ENCODE peak calls at places on chromosome X, in six cellular contexts. One of them, this sample, is unnamed.

GRCh38 chrX:65689377-65689776 is 21.9 kb downstream of the MSN start:
- DNase-seq in effector memory CD8-positive, alpha-beta T cell: no peak
- DNase-seq in activated naive CD8-positive, alpha-beta T cell treated with anti-CD3 and anti-CD28 coated beads, Interleukin-2, amount 50 U/mL, for 24 hours: no peak
- DNase-seq in NCI-H2029: no peak
- DNase-seq in NCI-H460: no peak
- DNase-seq in naive thymus-derived CD4-positive, alpha-beta T cell: no peak
- DNase-seq in this sample: no peak

GRCh38 chrX:55342533-55343501 is 78.1 kb upstream of the PAGE3 start:
- DNase-seq in effector memory CD8-positive, alpha-beta T cell: peak; percentile 20
- DNase-seq in naive thymus-derived CD4-positive, alpha-beta T cell: peak; percentile 54
- DNase-seq in activated naive CD8-positive, alpha-beta T cell treated with anti-CD3 and anti-CD28 coated beads, Interleukin-2, amount 50 U/mL, for 24 hours: peak; percentile 22
- DNase-seq in NCI-H460: peak; percentile 25
- DNase-seq in NCI-H2029: no peak
- DNase-seq in this sample: no peak

GRCh38 chrX:40933132-40934078 is 151.8 kb upstream of the USP9X start:
- DNase-seq in activated naive CD8-positive, alpha-beta T cell treated with anti-CD3 and anti-CD28 coated beads, Interleukin-2, amount 50 U/mL, for 24 hours: peak; percentile 16
- DNase-seq in NCI-H460: no peak
- DNase-seq in NCI-H2029: no peak
- DNase-seq in naive thymus-derived CD4-positive, alpha-beta T cell: peak; percentile 27
- DNase-seq in effector memory CD8-positive, alpha-beta T cell: no peak
- DNase-seq in this sample: peak; percentile 39

GRCh38 chrX:45517090-45517973 is 316.7 kb upstream of the DIPK2B start:
- DNase-seq in activated naive CD8-positive, alpha-beta T cell treated with anti-CD3 and anti-CD28 coated beads, Interleukin-2, amount 50 U/mL, for 24 hours: no peak
- DNase-seq in NCI-H460: no peak
- DNase-seq in naive thymus-derived CD4-positive, alpha-beta T cell: no peak
- DNase-seq in NCI-H2029: no peak
- DNase-seq in effector memory CD8-positive, alpha-beta T cell: no peak
- DNase-seq in this sample: no peak

GRCh38 chrX:126900937-126901336 is 81.4 kb downstream of the PRR32 start:
- DNase-seq in naive thymus-derived CD4-positive, alpha-beta T cell: no peak
- DNase-seq in activated naive CD8-positive, alpha-beta T cell treated with anti-CD3 and anti-CD28 coated beads, Interleukin-2, amount 50 U/mL, for 24 hours: no peak
- DNase-seq in effector memory CD8-positive, alpha-beta T cell: no peak
- DNase-seq in NCI-H460: no peak
- DNase-seq in NCI-H2029: peak; percentile 3
- DNase-seq in this sample: no peak

GRCh38 chrX:119729408-119730201 is 28.8 kb upstream of the SOWAHD start:
- DNase-seq in activated naive CD8-positive, alpha-beta T cell treated with anti-CD3 and anti-CD28 coated beads, Interleukin-2, amount 50 U/mL, for 24 hours: peak; percentile 57
- DNase-seq in effector memory CD8-positive, alpha-beta T cell: peak; percentile 70
- DNase-seq in NCI-H2029: peak; percentile 17
- DNase-seq in NCI-H460: peak; percentile 64
- DNase-seq in naive thymus-derived CD4-positive, alpha-beta T cell: peak; percentile 76
- DNase-seq in this sample: no peak

GRCh38 chrX:1433646-1434357 is 18.9 kb downstream of the ASMTL start:
- DNase-seq in naive thymus-derived CD4-positive, alpha-beta T cell: no peak
- DNase-seq in NCI-H460: no peak
- DNase-seq in NCI-H2029: no peak
- DNase-seq in effector memory CD8-positive, alpha-beta T cell: no peak
- DNase-seq in activated naive CD8-positive, alpha-beta T cell treated with anti-CD3 and anti-CD28 coated beads, Interleukin-2, amount 50 U/mL, for 24 hours: no peak
- DNase-seq in this sample: no peak

GRCh38 chrX:16807976-16808542 is 21.8 kb downstream of the TXLNG start:
- DNase-seq in naive thymus-derived CD4-positive, alpha-beta T cell: no peak
- DNase-seq in NCI-H2029: peak; percentile 16
- DNase-seq in effector memory CD8-positive, alpha-beta T cell: no peak
- DNase-seq in activated naive CD8-positive, alpha-beta T cell treated with anti-CD3 and anti-CD28 coated beads, Interleukin-2, amount 50 U/mL, for 24 hours: no peak
- DNase-seq in NCI-H460: peak; percentile 52
- DNase-seq in this sample: no peak

GRCh38 chrX:123830309-123830708 is 29.5 kb upstream of the XIAP start:
- DNase-seq in NCI-H460: no peak
- DNase-seq in effector memory CD8-positive, alpha-beta T cell: no peak
- DNase-seq in NCI-H2029: peak; percentile 31
- DNase-seq in naive thymus-derived CD4-positive, alpha-beta T cell: no peak
- DNase-seq in activated naive CD8-positive, alpha-beta T cell treated with anti-CD3 and anti-CD28 coated beads, Interleukin-2, amount 50 U/mL, for 24 hours: peak; percentile 9
- DNase-seq in this sample: no peak

GRCh38 chrX:45479835-45480422 is 279.3 kb upstream of the DIPK2B start:
- DNase-seq in NCI-H460: peak; percentile 89
- DNase-seq in naive thymus-derived CD4-positive, alpha-beta T cell: no peak
- DNase-seq in effector memory CD8-positive, alpha-beta T cell: no peak
- DNase-seq in NCI-H2029: no peak
- DNase-seq in activated naive CD8-positive, alpha-beta T cell treated with anti-CD3 and anti-CD28 coated beads, Interleukin-2, amount 50 U/mL, for 24 hours: no peak
- DNase-seq in this sample: peak; percentile 41

GRCh38 chrX:16212436-16212835 is 45.2 kb downstream of the MAGEB17 start:
- DNase-seq in effector memory CD8-positive, alpha-beta T cell: no peak
- DNase-seq in naive thymus-derived CD4-positive, alpha-beta T cell: no peak
- DNase-seq in NCI-H2029: no peak
- DNase-seq in activated naive CD8-positive, alpha-beta T cell treated with anti-CD3 and anti-CD28 coated beads, Interleukin-2, amount 50 U/mL, for 24 hours: no peak
- DNase-seq in NCI-H460: no peak
- DNase-seq in this sample: no peak

GRCh38 chrX:14528629-14529287 is 578 bp upstream of the GLRA2 start:
- DNase-seq in effector memory CD8-positive, alpha-beta T cell: peak; percentile 26
- DNase-seq in NCI-H460: peak; percentile 30
- DNase-seq in activated naive CD8-positive, alpha-beta T cell treated with anti-CD3 and anti-CD28 coated beads, Interleukin-2, amount 50 U/mL, for 24 hours: peak; percentile 60
- DNase-seq in naive thymus-derived CD4-positive, alpha-beta T cell: peak; percentile 10
- DNase-seq in NCI-H2029: no peak
- DNase-seq in this sample: peak; percentile 4

GRCh38 chrX:155888139-155888538 is 7.0 kb downstream of the VAMP7 start:
- DNase-seq in NCI-H2029: no peak
- DNase-seq in effector memory CD8-positive, alpha-beta T cell: no peak
- DNase-seq in naive thymus-derived CD4-positive, alpha-beta T cell: no peak
- DNase-seq in NCI-H460: no peak
- DNase-seq in activated naive CD8-positive, alpha-beta T cell treated with anti-CD3 and anti-CD28 coated beads, Interleukin-2, amount 50 U/mL, for 24 hours: no peak
- DNase-seq in this sample: peak; percentile 29

GRCh38 chrX:1592863-1593201 is 1.4 kb downstream of the AKAP17A start:
- DNase-seq in effector memory CD8-positive, alpha-beta T cell: no peak
- DNase-seq in NCI-H2029: no peak
- DNase-seq in NCI-H460: no peak
- DNase-seq in activated naive CD8-positive, alpha-beta T cell treated with anti-CD3 and anti-CD28 coated beads, Interleukin-2, amount 50 U/mL, for 24 hours: no peak
- DNase-seq in naive thymus-derived CD4-positive, alpha-beta T cell: no peak
- DNase-seq in this sample: no peak

GRCh38 chrX:41332408-41332987 is 1.5 kb upstream of the DDX3X start:
- DNase-seq in naive thymus-derived CD4-positive, alpha-beta T cell: peak; percentile 28
- DNase-seq in NCI-H2029: no peak
- DNase-seq in effector memory CD8-positive, alpha-beta T cell: no peak
- DNase-seq in NCI-H460: no peak
- DNase-seq in activated naive CD8-positive, alpha-beta T cell treated with anti-CD3 and anti-CD28 coated beads, Interleukin-2, amount 50 U/mL, for 24 hours: no peak
- DNase-seq in this sample: no peak

GRCh38 chrX:119755981-119756533 is 2.3 kb upstream of the SOWAHD start:
- DNase-seq in NCI-H460: no peak
- DNase-seq in NCI-H2029: no peak
- DNase-seq in naive thymus-derived CD4-positive, alpha-beta T cell: peak; percentile 73
- DNase-seq in effector memory CD8-positive, alpha-beta T cell: peak; percentile 39
- DNase-seq in activated naive CD8-positive, alpha-beta T cell treated with anti-CD3 and anti-CD28 coated beads, Interleukin-2, amount 50 U/mL, for 24 hours: peak; percentile 46
- DNase-seq in this sample: no peak